ENCODE peak calls at places on chromosomes 6 and 20, in seven cellular contexts. U, L, F, O, Q, S and Y are unnamed samples.

GRCh38 chr6:35833534-35833933 is 28.4 kb downstream of the LHFPL5 start:
- DNase-seq in Q (no peak), O (peak), F (no peak), L (no peak), U (no peak), S (no peak), Y (no peak)

GRCh38 chr20:62973033-62973745 is 20.7 kb downstream of the SLC17A9 start:
- DNase-seq in S (no peak), U (no peak), L (no peak), O (no peak), Q (no peak), F (no peak), Y (no peak)

GRCh38 chr6:90160013-90160412 is 136.6 kb downstream of the BACH2 start:
- DNase-seq in F (no peak), U (no peak), L (no peak), Q (no peak), S (no peak), O (no peak), Y (no peak)

GRCh38 chr6:36765943-36766648 is 68.5 kb downstream of the RAB44 start:
- DNase-seq in L (peak), F (peak), O (peak), S (peak), U (peak), Q (peak), Y (peak)

GRCh38 chr6:147283460-147283859 is 79.2 kb downstream of the STXBP5 start:
- DNase-seq in F (no peak), U (no peak), Q (no peak), L (no peak), S (no peak), O (no peak), Y (no peak)

GRCh38 chr6:34648808-34649207 is 47.8 kb downstream of the ILRUN start:
- DNase-seq in F (no peak), S (no peak), Q (no peak), U (no peak), L (no peak), O (no peak), Y (no peak)

GRCh38 chr6:163354085-163354484 is 60.4 kb upstream of the QKI start:
- DNase-seq in S (peak), L (no peak), O (peak), Q (no peak), U (no peak), F (no peak), Y (no peak)

GRCh38 chr6:32329141-32329540 is 42.6 kb downstream of the TSBP1 start:
- DNase-seq in L (no peak), F (no peak), U (no peak), Q (no peak), S (no peak), O (no peak), Y (no peak)

GRCh38 chr6:8170245-8170644 is 67.9 kb upstream of the EEF1E1 start:
- DNase-seq in O (no peak), L (no peak), F (no peak), Q (no peak), S (no peak), U (no peak), Y (no peak)

GRCh38 chr6:45432944-45433343 is 55.2 kb upstream of the SUPT3H start:
- DNase-seq in U (no peak), F (no peak), O (peak), Q (no peak), L (no peak), S (peak), Y (no peak)

GRCh38 chr6:136077834-136078576 is 172.1 kb downstream of the MTFR2 start:
- DNase-seq in L (no peak), U (no peak), F (no peak), O (peak), S (peak), Q (no peak), Y (no peak)

GRCh38 chr6:328184-328670 is 35.9 kb downstream of the DUSP22 start:
- DNase-seq in L (no peak), F (no peak), U (no peak), O (peak), S (peak), Q (no peak), Y (no peak)

GRCh38 chr20:25083141-25083772 is 1.3 kb upstream of the VSX1 start:
- DNase-seq in L (no peak), U (no peak), F (no peak), Q (no peak), O (no peak), S (no peak), Y (no peak)
- H3K4me3 ChIP-seq in L (peak), U (no peak), F (peak), Q (no peak), O (no peak), S (no peak), Y (peak)

DNA sequence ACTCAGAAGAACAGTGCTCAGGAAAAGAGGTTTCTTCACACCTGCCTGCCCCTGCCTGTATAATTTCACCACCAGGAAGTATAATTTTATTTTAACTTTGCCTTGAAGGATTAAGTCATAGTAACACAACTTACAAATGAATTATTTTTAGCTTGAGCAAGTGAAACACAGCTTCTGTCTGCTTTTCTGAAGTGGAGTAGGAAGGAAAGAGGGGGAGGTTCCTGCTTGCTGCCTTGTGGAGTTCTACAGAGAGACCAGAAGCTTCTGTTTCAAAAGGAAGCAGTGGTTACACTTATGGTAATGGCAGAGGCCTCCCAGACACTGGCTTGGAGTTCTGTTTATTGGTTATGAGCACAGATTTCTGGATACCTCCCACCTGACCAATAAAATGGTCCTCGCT is 159.6 kb downstream of the TMEM200A start:
- DNase-seq in L (no peak), O (no peak), U (no peak), F (no peak), S (no peak), Q (no peak), Y (no peak)
- H3K4me3 ChIP-seq in L (no peak), O (no peak), U (no peak), F (no peak), S (no peak), Q (no peak), Y (no peak)

GRCh38 chr20:59194023-59194935 is 30.7 kb downstream of the ZNF831 start:
- DNase-seq in F (no peak), Q (no peak), S (no peak), U (no peak), L (no peak), O (no peak), Y (no peak)
- H3K4me3 ChIP-seq in F (no peak), Q (no peak), S (no peak), U (no peak), L (no peak), O (no peak), Y (no peak)

DNA sequence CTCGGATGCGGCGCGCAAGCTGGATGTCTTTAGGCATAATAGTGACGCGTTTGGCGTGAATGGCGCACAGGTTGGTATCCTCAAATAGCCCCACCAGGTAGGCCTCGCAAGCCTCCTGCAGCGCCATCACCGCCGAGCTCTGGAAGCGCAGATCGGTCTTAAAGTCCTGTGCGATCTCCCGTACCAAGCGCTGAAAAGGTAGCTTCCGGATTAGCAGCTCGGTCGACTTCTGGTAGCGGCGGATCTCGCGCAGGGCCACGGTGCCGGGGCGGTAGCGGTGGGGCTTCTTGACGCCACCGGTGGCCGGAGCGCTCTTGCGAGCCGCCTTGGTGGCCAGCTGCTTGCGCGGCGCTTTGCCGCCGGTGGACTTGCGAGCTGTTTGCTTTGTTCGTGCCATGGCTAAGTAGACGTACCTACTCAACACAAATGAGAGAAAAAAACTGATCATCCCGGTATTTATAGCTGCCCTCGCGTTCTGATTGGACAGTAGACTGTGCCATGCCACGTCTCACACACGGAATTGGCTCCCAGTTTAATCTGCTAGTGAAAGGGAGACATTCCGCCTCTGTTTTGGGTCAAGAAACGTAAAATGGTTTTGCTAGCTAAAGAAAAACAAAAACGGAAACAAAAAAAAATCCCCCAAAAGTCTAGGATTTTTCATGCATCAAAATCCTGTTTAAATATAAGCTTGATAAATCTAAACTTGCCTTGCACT is 40.1 kb downstream of the OR2B2 start:
- DNase-seq in O (peak), F (peak), L (peak), Q (no peak), U (peak), S (peak), Y (no peak)
- H3K4me3 ChIP-seq in O (peak), F (peak), L (peak), Q (no peak), U (peak), S (peak), Y (peak)

GRCh38 chr20:40189621-40190020 is 499.4 kb downstream of the MAFB start:
- DNase-seq in Q (no peak), O (no peak), L (no peak), U (no peak), S (no peak), F (no peak), Y (no peak)
- H3K4me3 ChIP-seq in Q (no peak), O (no peak), L (no peak), U (no peak), S (no peak), F (no peak), Y (no peak)

DNA sequence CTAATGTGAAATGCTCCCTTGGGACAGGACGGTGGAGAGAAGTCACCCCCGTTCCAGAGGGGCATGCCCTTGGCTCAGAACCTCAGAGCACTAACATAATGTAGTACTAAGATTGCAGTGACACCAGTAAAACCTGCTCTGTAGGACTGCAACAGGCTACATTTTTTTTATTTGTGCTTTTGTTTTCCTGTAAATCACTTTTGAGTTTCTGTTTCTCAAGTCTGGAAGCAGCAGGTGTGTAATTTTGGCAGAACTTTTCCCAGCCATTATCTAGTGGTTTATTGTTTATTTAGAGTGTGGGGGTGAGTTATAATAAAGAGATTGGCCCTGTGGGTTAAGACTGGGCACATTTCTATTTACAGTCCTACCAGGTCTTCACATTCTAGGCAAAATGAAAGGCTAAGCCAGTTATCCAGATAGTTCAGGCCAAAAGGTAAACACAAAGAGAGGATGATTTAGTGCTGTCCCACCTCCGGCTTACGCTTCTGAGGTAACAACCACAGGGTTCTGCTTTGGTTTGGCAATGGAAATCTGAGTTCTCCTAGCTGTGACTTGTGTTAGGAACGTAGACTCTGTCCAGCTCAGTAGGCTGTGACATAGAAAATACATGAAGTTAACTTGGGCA is 50.2 kb upstream of the PTPRK start:
- DNase-seq in U (no peak), L (no peak), F (no peak), Q (no peak), S (no peak), O (no peak), Y (no peak)
- H3K4me3 ChIP-seq in U (no peak), L (peak), F (no peak), Q (peak), S (peak), O (no peak), Y (no peak)